ENCODE peak calls at places on chromosomes 6 and 20, in four cellular contexts. R is IMR-90, C is hepatocyte, U is coronary artery. O is an unnamed sample.

GRCh38 chr6:73285674-73286283 is 22.8 kb upstream of the KHDC1 start:
- DNase-seq in R (peak), C (peak), U (no peak), O (no peak)

GRCh38 chr6:15389079-15389758 is 143.3 kb downstream of the JARID2 start:
- DNase-seq in R (peak), C (no peak), U (no peak), O (no peak)

GRCh38 chr6:126797981-126798380 is 320.5 kb upstream of the RSPO3 start:
- DNase-seq in R (no peak), C (no peak), U (no peak), O (no peak)

GRCh38 chr20:53839423-53840176 is 230.8 kb downstream of the BCAS1 start:
- DNase-seq in R (no peak), C (no peak), U (no peak), O (no peak)

GRCh38 chr20:57625181-57625958 is 5.1 kb upstream of the ZBP1 start:
- DNase-seq in R (no peak), C (no peak), U (no peak), O (no peak)

GRCh38 chr6:53011993-53012392 is 16.9 kb upstream of the GSTA4 start:
- DNase-seq in R (peak), C (no peak), U (no peak), O (no peak)

GRCh38 chr6:152176219-152176745 is 368.8 kb downstream of the ESR1 start:
- DNase-seq in R (no peak), C (no peak), U (no peak), O (no peak)

GRCh38 chr20:39909447-39909846 is 779.6 kb downstream of the MAFB start:
- DNase-seq in R (no peak), C (no peak), U (no peak), O (peak)

GRCh38 chr20:34581341-34582189 is 23.0 kb downstream of the MAP1LC3A start:
- DNase-seq in R (peak), C (peak), U (peak), O (no peak)

GRCh38 chr6:105178110-105178509 is 1.7 kb downstream of the POPDC3 start:
- DNase-seq in R (peak), C (no peak), U (no peak), O (no peak)

GRCh38 chr6:54646551-54647300 is 199.8 kb upstream of the FAM83B start:
- DNase-seq in R (no peak), C (no peak), U (no peak), O (no peak)

GRCh38 chr6:16505711-16506362 is 255.4 kb downstream of the ATXN1 start:
- DNase-seq in R (peak), C (peak), U (no peak), O (peak)

GRCh38 chr6:40874495-40874894 is 164.5 kb downstream of the UNC5CL start:
- DNase-seq in R (no peak), C (no peak), U (no peak), O (no peak)

GRCh38 chr6:6614096-6614964 is 25.8 kb downstream of the LY86 start:
- DNase-seq in R (no peak), C (no peak), U (no peak), O (peak)

GRCh38 chr6:35663447-35664235 is 25.1 kb downstream of the FKBP5 start:
- DNase-seq in R (peak), C (no peak), U (no peak), O (no peak)

GRCh38 chr6:167826230-167827061 is at the start of gene AFDN:
- DNase-seq in R (peak), C (peak), U (peak), O (peak)

GRCh38 chr6:10510592-10511367 is 10.4 kb upstream of the GCNT2 start:
- DNase-seq in R (peak), C (peak), U (no peak), O (peak)

GRCh38 chr6:36826520-36827227 is 12.6 kb downstream of the CPNE5 start:
- DNase-seq in R (peak), C (no peak), U (no peak), O (no peak)

GRCh38 chr20:48829940-48830339 is 2.1 kb upstream of the PREX1 start:
- DNase-seq in R (no peak), C (no peak), U (peak), O (no peak)

GRCh38 chr20:2652724-2653510 is 485 bp downstream of the NOP56 start:
- DNase-seq in R (no peak), C (peak), U (no peak), O (peak)

GRCh38 chr6:156685823-156686428 is 91.3 kb upstream of the ARID1B start:
- DNase-seq in R (no peak), C (no peak), U (no peak), O (no peak)

GRCh38 chr6:28407401-28407800 is 7.9 kb upstream of the ZSCAN12 start:
- DNase-seq in R (no peak), C (no peak), U (no peak), O (no peak)

GRCh38 chr6:14499804-14500203 is 382.2 kb downstream of the CD83 start:
- DNase-seq in R (peak), C (peak), U (no peak), O (no peak)

GRCh38 chr6:31156647-31157046 is 955 bp downstream of the CCHCR1 start:
- DNase-seq in R (no peak), C (no peak), U (no peak), O (peak)

GRCh38 chr6:27332692-27333641 is 20.9 kb upstream of the POM121L2 start:
- DNase-seq in R (peak), C (peak), U (no peak), O (no peak)

GRCh38 chr6:80728830-80729229 is 622.4 kb downstream of the BCKDHB start:
- DNase-seq in R (no peak), C (no peak), U (no peak), O (no peak)

GRCh38 chr6:125923371-125923877 is 33.1 kb upstream of the HINT3 start:
- DNase-seq in R (no peak), C (no peak), U (no peak), O (no peak)

GRCh38 chr6:37048851-37049734 is 43.6 kb downstream of the FGD2 start:
- DNase-seq in R (peak), C (peak), U (no peak), O (peak)

GRCh38 chr20:22567944-22568871 is 16.2 kb downstream of the FOXA2 start:
- DNase-seq in R (no peak), C (no peak), U (no peak), O (no peak)

GRCh38 chr20:2946988-2947961 is 74.0 kb downstream of the PTPRA start:
- DNase-seq in R (peak), C (peak), U (no peak), O (peak)

GRCh38 chr6:153511896-153512496 is 380.9 kb upstream of the RGS17 start:
- DNase-seq in R (peak), C (peak), U (no peak), O (peak)

GRCh38 chr20:60236613-60237012 is 278.4 kb downstream of the CDH26 start:
- DNase-seq in R (peak), C (no peak), U (no peak), O (no peak)

GRCh38 chr6:159045826-159046225 is 1.0 kb upstream of the TAGAP start:
- DNase-seq in R (no peak), C (no peak), U (no peak), O (no peak)

GRCh38 chr6:159042824-159043181 is 2.0 kb downstream of the TAGAP start:
- DNase-seq in R (no peak), C (no peak), U (no peak), O (no peak)

GRCh38 chr6:159043986-159044385 is 805 bp downstream of the TAGAP start:
- DNase-seq in R (no peak), C (no peak), U (no peak), O (no peak)

GRCh38 chr6:159043236-159043635 is 1.6 kb downstream of the TAGAP start:
- DNase-seq in R (no peak), C (no peak), U (no peak), O (no peak)

GRCh38 chr6:159044899-159045727 is at the start of gene TAGAP:
- DNase-seq in R (peak), C (peak), U (no peak), O (peak)
- H3K4me3 ChIP-seq in R (no peak), C (no peak), U (peak), O (no peak)

GRCh38 chr20:45407783-45408645 is at the start of gene DBNDD2:
- DNase-seq in R (no peak), C (no peak), U (no peak), O (no peak)
- H3K4me3 ChIP-seq in R (peak), C (peak), U (peak), O (peak)

GRCh38 chr20:1224205-1224604 is 1.6 kb upstream of the RAD21L1 start:
- DNase-seq in R (no peak), C (no peak), U (no peak), O (no peak)

GRCh38 chr20:1229541-1229940 is 3.7 kb downstream of the RAD21L1 start:
- DNase-seq in R (no peak), C (no peak), U (no peak), O (no peak)

GRCh38 chr20:1225729-1226313 is at the start of gene RAD21L1:
- DNase-seq in R (peak), C (peak), U (no peak), O (peak)

GRCh38 chr20:1225263-1225728 is 548 bp upstream of the RAD21L1 start:
- DNase-seq in R (no peak), C (no peak), U (no peak), O (no peak)

DNA sequence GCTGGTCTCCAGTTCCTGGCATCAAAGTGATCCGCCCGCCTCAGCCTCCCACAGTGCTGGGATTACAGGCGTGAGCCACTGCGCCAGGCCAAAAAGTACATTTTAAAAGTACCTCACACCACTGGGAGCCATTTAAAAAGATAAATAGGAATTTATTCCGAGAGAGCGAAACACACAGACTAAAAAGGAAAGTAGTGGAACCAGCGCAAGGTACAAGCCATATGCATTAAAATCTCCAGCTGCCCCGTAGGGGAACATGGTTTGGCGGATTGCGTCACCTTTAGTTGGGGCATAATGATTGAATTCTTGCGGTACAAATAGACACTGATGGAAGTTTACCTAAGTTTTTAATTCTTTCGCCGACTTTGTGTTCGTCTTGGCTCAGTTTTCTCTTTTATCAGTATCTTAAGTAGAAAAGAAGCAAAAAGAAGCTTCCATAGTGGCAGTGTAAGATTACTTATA is 1.3 kb downstream of the RAD21L1 start:
- DNase-seq in R (no peak), C (no peak), U (no peak), O (no peak)
- H3K4me3 ChIP-seq in R (peak), C (no peak), U (peak), O (no peak)

GRCh38 chr20:8363970-8364733 is 232.1 kb downstream of the PLCB1 start:
- DNase-seq in R (no peak), C (no peak), U (no peak), O (no peak)

GRCh38 chr20:8360035-8360434 is 228.0 kb downstream of the PLCB1 start:
- DNase-seq in R (no peak), C (no peak), U (no peak), O (no peak)

GRCh38 chr20:8362457-8362856 is 230.4 kb downstream of the PLCB1 start:
- DNase-seq in R (no peak), C (no peak), U (no peak), O (no peak)

GRCh38 chr20:8361779-8362178 is 229.7 kb downstream of the PLCB1 start:
- DNase-seq in R (no peak), C (no peak), U (no peak), O (no peak)

DNA sequence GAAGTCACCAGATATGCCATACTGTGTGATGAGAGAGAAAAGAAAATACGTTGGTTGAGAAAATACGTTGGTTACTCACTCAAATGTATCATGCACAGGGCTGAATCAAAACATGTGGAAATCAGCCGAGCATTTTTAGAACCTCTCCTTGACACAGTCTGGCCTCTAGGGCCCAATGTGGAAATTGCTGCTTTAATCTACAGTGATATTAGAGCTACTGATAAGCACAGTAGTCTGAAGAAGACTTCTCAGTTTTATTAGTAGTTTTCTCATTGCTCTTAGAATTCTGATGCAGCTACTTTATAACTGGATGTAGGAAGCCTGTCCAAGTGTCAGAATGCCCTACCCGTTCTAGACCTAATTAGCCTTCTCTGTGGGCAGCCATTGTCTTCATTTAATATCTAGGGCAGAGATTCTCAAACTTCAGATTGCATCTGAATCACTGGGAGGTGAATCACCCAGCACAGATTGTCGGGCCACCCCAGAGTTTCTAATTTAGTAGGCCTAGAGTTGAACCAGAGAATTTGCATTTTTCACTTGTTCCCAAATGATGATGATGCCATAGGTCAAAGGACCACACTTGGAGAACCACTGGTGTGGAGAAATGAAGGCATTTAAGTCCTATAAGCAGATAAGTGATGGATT is 229.1 kb downstream of the PLCB1 start:
- DNase-seq in R (peak), C (no peak), U (no peak), O (no peak)
- H3K4me3 ChIP-seq in R (no peak), C (no peak), U (no peak), O (no peak)

DNA sequence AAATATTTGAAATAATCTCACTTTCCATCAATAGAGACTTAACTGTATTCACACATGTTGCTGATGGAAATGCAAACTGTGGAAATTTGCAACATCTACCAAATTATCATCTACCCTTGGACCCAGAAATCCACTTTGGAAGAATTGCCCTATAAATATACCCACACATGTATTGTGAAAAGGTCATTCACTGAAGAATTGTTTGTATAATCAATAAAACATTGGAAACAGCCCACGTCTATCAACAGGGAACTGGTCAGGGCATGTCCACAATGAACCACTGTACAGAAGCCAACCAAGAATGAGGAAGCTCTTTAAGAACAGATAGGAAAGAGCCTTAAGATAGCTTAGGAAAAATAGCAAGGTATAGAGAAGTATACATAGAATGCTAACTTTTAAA is 36.2 kb downstream of the PXDC1 start:
- DNase-seq in R (no peak), C (no peak), U (no peak), O (no peak)
- H3K4me3 ChIP-seq in R (no peak), C (no peak), U (no peak), O (no peak)

GRCh38 chr6:29679962-29680361 is 990 bp downstream of the ZFP57 start:
- DNase-seq in R (no peak), C (no peak), U (no peak), O (no peak)

GRCh38 chr6:29680904-29681303 is at the start of gene ZFP57:
- DNase-seq in R (no peak), C (no peak), U (no peak), O (no peak)

GRCh38 chr6:29678114-29678513 is 2.8 kb downstream of the ZFP57 start:
- DNase-seq in R (no peak), C (no peak), U (no peak), O (no peak)

GRCh38 chr6:29681811-29682210 is 859 bp upstream of the ZFP57 start:
- DNase-seq in R (no peak), C (no peak), U (no peak), O (no peak)

DNA sequence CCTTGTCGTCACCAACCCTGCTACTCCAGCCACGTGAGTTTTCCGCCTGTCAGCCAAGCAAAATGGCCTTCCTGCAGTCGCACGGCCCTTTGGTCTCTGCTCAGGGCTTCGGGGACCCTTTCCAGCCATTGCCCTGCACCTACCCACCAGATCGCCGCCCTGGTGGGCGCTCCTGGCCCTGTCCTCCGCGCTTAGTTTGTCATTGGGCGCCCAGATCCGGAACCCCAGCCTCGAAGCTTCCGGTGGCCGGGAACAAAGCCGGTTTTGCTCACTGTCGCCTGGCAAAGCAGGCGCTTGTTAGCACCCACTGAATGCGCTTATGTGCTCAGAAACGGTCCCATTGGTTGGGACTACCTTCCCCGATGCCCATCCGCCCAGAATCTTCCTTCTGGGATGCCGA is 536 bp downstream of the ZFP57 start:
- DNase-seq in R (no peak), C (no peak), U (no peak), O (no peak)
- H3K4me3 ChIP-seq in R (no peak), C (no peak), U (peak), O (no peak)

GRCh38 chr20:1467082-1467354 is 369 bp upstream of the NSFL1C start:
- DNase-seq in R (no peak), C (peak), U (no peak), O (no peak)
- H3K4me3 ChIP-seq in R (no peak), C (no peak), U (peak), O (peak)

GRCh38 chr6:101398716-101399626 is 5.5 kb downstream of the GRIK2 start:
- DNase-seq in R (peak), C (no peak), U (no peak), O (no peak)

GRCh38 chr6:101399627-101399955 is 6.1 kb downstream of the GRIK2 start:
- DNase-seq in R (no peak), C (no peak), U (no peak), O (no peak)

GRCh38 chr6:101397199-101397598 is 3.7 kb downstream of the GRIK2 start:
- DNase-seq in R (peak), C (no peak), U (no peak), O (no peak)

GRCh38 chr6:101395345-101395744 is 1.8 kb downstream of the GRIK2 start:
- DNase-seq in R (no peak), C (no peak), U (no peak), O (no peak)

DNA sequence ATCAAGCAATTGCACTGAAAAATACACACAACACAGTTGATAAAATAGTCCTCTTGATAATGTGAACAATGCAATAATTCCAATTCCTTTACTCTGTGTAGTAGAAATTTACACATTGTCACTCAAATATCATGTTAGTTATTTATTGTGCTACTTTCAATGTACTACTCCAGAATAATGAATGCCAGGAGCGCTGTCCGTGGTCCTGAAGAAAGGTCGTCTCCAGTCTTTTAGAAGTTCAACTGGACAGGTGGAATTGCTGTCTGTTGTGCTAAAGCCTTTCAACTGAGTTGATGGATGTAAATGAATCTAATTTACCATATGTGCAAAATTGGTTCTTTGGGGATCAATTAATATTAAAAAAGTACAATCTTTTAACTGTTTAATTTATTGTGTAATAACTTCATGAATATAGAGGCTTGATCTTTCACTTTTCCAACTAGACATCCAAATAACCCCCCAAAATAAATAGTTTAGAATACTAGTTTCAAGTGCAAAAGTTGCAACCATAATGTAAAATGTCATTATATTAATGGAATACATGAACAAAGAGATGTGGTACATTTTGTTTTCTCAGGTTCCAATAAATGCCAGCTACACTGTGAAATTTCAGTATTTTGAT is 3.2 kb downstream of the GRIK2 start:
- DNase-seq in R (peak), C (peak), U (no peak), O (peak)
- H3K4me3 ChIP-seq in R (no peak), C (no peak), U (no peak), O (no peak)

GRCh38 chr20:46312075-46312944 is 4.0 kb upstream of the CDH22 start:
- DNase-seq in R (no peak), C (peak), U (no peak), O (peak)
- H3K4me3 ChIP-seq in R (no peak), C (no peak), U (peak), O (no peak)